ENCODE peak calls at places on chromosomes 5 and 9, in eight cellular contexts. One of them, this sample, is unnamed.

GRCh38 chr5:399296-400281 is 43.4 kb upstream of the EXOC3 start:
- DNase-seq in SJSA1: peak
- DNase-seq in head of caudate nucleus: peak
- DNase-seq in NCI-H1105: peak
- DNase-seq in ureter: peak
- DNase-seq in T47D: no peak
- DNase-seq in RKO: no peak
- DNase-seq in GM04504: peak
- DNase-seq in this sample: peak

GRCh38 chr5:51378778-51379652 is 4.2 kb upstream of the ISL1 start:
- DNase-seq in SJSA1: no peak
- DNase-seq in head of caudate nucleus: no peak
- DNase-seq in NCI-H1105: no peak
- DNase-seq in ureter: no peak
- DNase-seq in T47D: no peak
- DNase-seq in RKO: no peak
- DNase-seq in GM04504: no peak
- DNase-seq in this sample: peak

GRCh38 chr5:58281189-58281588 is 178.7 kb downstream of the PLK2 start:
- DNase-seq in SJSA1: no peak
- DNase-seq in head of caudate nucleus: no peak
- DNase-seq in NCI-H1105: no peak
- DNase-seq in ureter: no peak
- DNase-seq in T47D: no peak
- DNase-seq in RKO: no peak
- DNase-seq in GM04504: no peak
- DNase-seq in this sample: no peak

GRCh38 chr5:81247441-81247972 is 14.4 kb downstream of the CKMT2 start:
- DNase-seq in SJSA1: no peak
- DNase-seq in head of caudate nucleus: no peak
- DNase-seq in NCI-H1105: no peak
- DNase-seq in ureter: no peak
- DNase-seq in T47D: no peak
- DNase-seq in RKO: no peak
- DNase-seq in GM04504: no peak
- DNase-seq in this sample: peak

GRCh38 chr5:164204338-164204946 is 699.0 kb downstream of the MAT2B start:
- DNase-seq in SJSA1: no peak
- DNase-seq in head of caudate nucleus: no peak
- DNase-seq in NCI-H1105: no peak
- DNase-seq in ureter: no peak
- DNase-seq in T47D: no peak
- DNase-seq in RKO: no peak
- DNase-seq in GM04504: no peak
- DNase-seq in this sample: peak

GRCh38 chr5:133365326-133365725 is 247.0 kb downstream of the FSTL4 start:
- DNase-seq in SJSA1: no peak
- DNase-seq in head of caudate nucleus: no peak
- DNase-seq in NCI-H1105: no peak
- DNase-seq in ureter: no peak
- DNase-seq in T47D: no peak
- DNase-seq in RKO: no peak
- DNase-seq in GM04504: no peak
- DNase-seq in this sample: no peak

GRCh38 chr9:134972140-134972539 is 54.4 kb upstream of the FCN1 start:
- DNase-seq in SJSA1: no peak
- DNase-seq in head of caudate nucleus: no peak
- DNase-seq in NCI-H1105: no peak
- DNase-seq in ureter: no peak
- DNase-seq in T47D: no peak
- DNase-seq in RKO: no peak
- DNase-seq in GM04504: no peak
- DNase-seq in this sample: no peak

GRCh38 chr9:489198-490197 is 274.8 kb downstream of the DOCK8 start:
- DNase-seq in SJSA1: no peak
- DNase-seq in head of caudate nucleus: no peak
- DNase-seq in NCI-H1105: no peak
- DNase-seq in ureter: no peak
- DNase-seq in T47D: no peak
- DNase-seq in RKO: no peak
- DNase-seq in GM04504: no peak
- DNase-seq in this sample: no peak

GRCh38 chr5:33894566-33894965 is 2.8 kb upstream of the ADAMTS12 start:
- DNase-seq in SJSA1: no peak
- DNase-seq in head of caudate nucleus: no peak
- DNase-seq in NCI-H1105: no peak
- DNase-seq in ureter: no peak
- DNase-seq in T47D: no peak
- DNase-seq in RKO: no peak
- DNase-seq in GM04504: no peak
- DNase-seq in this sample: no peak

GRCh38 chr5:126707080-126707479 is 69.9 kb upstream of the LMNB1 start:
- DNase-seq in SJSA1: no peak
- DNase-seq in head of caudate nucleus: no peak
- DNase-seq in NCI-H1105: no peak
- DNase-seq in ureter: no peak
- DNase-seq in T47D: no peak
- DNase-seq in RKO: no peak
- DNase-seq in GM04504: peak
- DNase-seq in this sample: no peak

GRCh38 chr5:76404694-76405306 is 1.7 kb downstream of the IQGAP2 start:
- DNase-seq in SJSA1: no peak
- DNase-seq in head of caudate nucleus: no peak
- DNase-seq in NCI-H1105: no peak
- DNase-seq in ureter: no peak
- DNase-seq in T47D: no peak
- DNase-seq in RKO: no peak
- DNase-seq in GM04504: no peak
- DNase-seq in this sample: no peak

GRCh38 chr5:139137703-139138102 is 60.5 kb downstream of the SIL1 start:
- DNase-seq in SJSA1: no peak
- DNase-seq in head of caudate nucleus: no peak
- DNase-seq in NCI-H1105: no peak
- DNase-seq in ureter: no peak
- DNase-seq in T47D: no peak
- DNase-seq in RKO: peak
- DNase-seq in GM04504: no peak
- DNase-seq in this sample: no peak

GRCh38 chr5:7518947-7519560 is 123.1 kb downstream of the ADCY2 start:
- DNase-seq in SJSA1: no peak
- DNase-seq in head of caudate nucleus: no peak
- DNase-seq in NCI-H1105: peak
- DNase-seq in ureter: no peak
- DNase-seq in T47D: no peak
- DNase-seq in RKO: no peak
- DNase-seq in GM04504: no peak
- DNase-seq in this sample: no peak

GRCh38 chr9:38346811-38347735 is 45.4 kb upstream of the ALDH1B1 start:
- DNase-seq in SJSA1: no peak
- DNase-seq in head of caudate nucleus: no peak
- DNase-seq in NCI-H1105: no peak
- DNase-seq in ureter: peak
- DNase-seq in T47D: no peak
- DNase-seq in RKO: no peak
- DNase-seq in GM04504: no peak
- DNase-seq in this sample: no peak

GRCh38 chr5:38598296-38598993 is 42.0 kb upstream of the LIFR start:
- DNase-seq in SJSA1: no peak
- DNase-seq in head of caudate nucleus: no peak
- DNase-seq in NCI-H1105: no peak
- DNase-seq in ureter: no peak
- DNase-seq in T47D: no peak
- DNase-seq in RKO: no peak
- DNase-seq in GM04504: no peak
- DNase-seq in this sample: no peak

GRCh38 chr9:14071484-14071883 is 242.5 kb downstream of the NFIB start:
- DNase-seq in SJSA1: no peak
- DNase-seq in head of caudate nucleus: no peak
- DNase-seq in NCI-H1105: no peak
- DNase-seq in ureter: no peak
- DNase-seq in T47D: no peak
- DNase-seq in RKO: no peak
- DNase-seq in GM04504: no peak
- DNase-seq in this sample: no peak

GRCh38 chr5:139956342-139956741 is 86.8 kb downstream of the NRG2 start:
- DNase-seq in SJSA1: no peak
- DNase-seq in head of caudate nucleus: no peak
- DNase-seq in NCI-H1105: no peak
- DNase-seq in ureter: no peak
- DNase-seq in T47D: no peak
- DNase-seq in RKO: no peak
- DNase-seq in GM04504: no peak
- DNase-seq in this sample: no peak

GRCh38 chr5:91383956-91384300 is 811 bp upstream of the ARRDC3 start:
- DNase-seq in SJSA1: no peak
- DNase-seq in head of caudate nucleus: no peak
- DNase-seq in NCI-H1105: no peak
- DNase-seq in ureter: no peak
- DNase-seq in T47D: no peak
- DNase-seq in RKO: peak
- DNase-seq in GM04504: no peak
- DNase-seq in this sample: peak

GRCh38 chr5:145246961-145247744 is 588.0 kb downstream of the PRELID2 start:
- DNase-seq in SJSA1: no peak
- DNase-seq in head of caudate nucleus: no peak
- DNase-seq in NCI-H1105: no peak
- DNase-seq in ureter: no peak
- DNase-seq in T47D: no peak
- DNase-seq in RKO: no peak
- DNase-seq in GM04504: no peak
- DNase-seq in this sample: peak

GRCh38 chr5:143432658-143433239 is 29.3 kb upstream of the NR3C1 start:
- DNase-seq in SJSA1: no peak
- DNase-seq in head of caudate nucleus: no peak
- DNase-seq in NCI-H1105: no peak
- DNase-seq in ureter: no peak
- DNase-seq in T47D: no peak
- DNase-seq in RKO: no peak
- DNase-seq in GM04504: no peak
- DNase-seq in this sample: no peak

GRCh38 chr5:56048124-56048523 is 53.4 kb upstream of the IL6ST start:
- DNase-seq in SJSA1: no peak
- DNase-seq in head of caudate nucleus: no peak
- DNase-seq in NCI-H1105: no peak
- DNase-seq in ureter: no peak
- DNase-seq in T47D: no peak
- DNase-seq in RKO: no peak
- DNase-seq in GM04504: no peak
- DNase-seq in this sample: no peak

GRCh38 chr9:127139071-127139731 is 16.8 kb upstream of the ANGPTL2 start:
- DNase-seq in SJSA1: peak
- DNase-seq in head of caudate nucleus: no peak
- DNase-seq in NCI-H1105: no peak
- DNase-seq in ureter: peak
- DNase-seq in T47D: no peak
- DNase-seq in RKO: no peak
- DNase-seq in GM04504: no peak
- DNase-seq in this sample: no peak

GRCh38 chr5:177428574-177429217 is 2.2 kb downstream of the GRK6 start:
- DNase-seq in SJSA1: no peak
- DNase-seq in head of caudate nucleus: no peak
- DNase-seq in NCI-H1105: no peak
- DNase-seq in ureter: no peak
- DNase-seq in T47D: no peak
- DNase-seq in RKO: no peak
- DNase-seq in GM04504: no peak
- DNase-seq in this sample: no peak